ENCODE peak calls at places on chromosomes 4 and X, in nine cellular contexts. T is mesendoderm; S is MCF 10A; V is KBM-7; K is NCI-H774; Q is iris pigment epithelial cell; U is bronchial epithelial cell; Y is progenitor cell of endocrine pancreas; O is stimulated activated CD4-positive, alpha-beta T cell treated with anti-CD3 and anti-CD28 coated beads, Interleukin-15, amount 100 ng/mL, for 1 hour. D is an unnamed sample.

GRCh38 chr4:153542835-153543234 is 76.7 kb downstream of the TMEM131L start:
- DNase-seq in T (no peak), S (no peak), V (no peak), K (no peak), Q (no peak), U (no peak), Y (no peak), O (no peak), D (peak)

GRCh38 chrX:17584248-17584681 is 153.0 kb upstream of the SCML1 start:
- DNase-seq in T (peak), S (no peak), V (no peak), K (no peak), Q (peak), U (peak), Y (no peak), O (no peak), D (peak)

GRCh38 chr4:44425614-44426208 is 22.9 kb downstream of the KCTD8 start:
- DNase-seq in T (peak), S (peak), V (peak), K (no peak), Q (peak), U (peak), Y (no peak), O (no peak), D (peak)

GRCh38 chr4:183012862-183013855 is 85.9 kb upstream of the WWC2 start:
- DNase-seq in T (peak), S (no peak), V (no peak), K (no peak), Q (no peak), U (no peak), Y (no peak), O (no peak), D (no peak)

GRCh38 chrX:24027985-24028384 is 999 bp upstream of the KLHL15 start:
- DNase-seq in T (peak), S (no peak), V (no peak), K (no peak), Q (no peak), U (no peak), Y (no peak), O (no peak), D (no peak)

GRCh38 chr4:8746523-8747466 is 124.8 kb downstream of the HMX1 start:
- DNase-seq in T (no peak), S (no peak), V (no peak), K (no peak), Q (no peak), U (no peak), Y (no peak), O (no peak), D (no peak)

GRCh38 chrX:21493226-21493850 is 119.1 kb downstream of the CNKSR2 start:
- DNase-seq in T (no peak), S (no peak), V (no peak), K (no peak), Q (peak), U (no peak), Y (no peak), O (no peak), D (peak)

GRCh38 chr4:7155611-7156071 is 36.7 kb upstream of the SORCS2 start:
- DNase-seq in T (no peak), S (peak), V (no peak), K (no peak), Q (peak), U (no peak), Y (no peak), O (no peak), D (no peak)

GRCh38 chrX:134423606-134424005 is 36.4 kb upstream of the HPRT1 start:
- DNase-seq in T (no peak), S (peak), V (peak), K (no peak), Q (peak), U (peak), Y (no peak), O (no peak), D (peak)

GRCh38 chr4:53161475-53162423 is 204.1 kb downstream of the SCFD2 start:
- DNase-seq in T (no peak), S (no peak), V (no peak), K (no peak), Q (peak), U (no peak), Y (no peak), O (no peak), D (no peak)

GRCh38 chr4:11228575-11228974 is 200.1 kb downstream of the HS3ST1 start:
- DNase-seq in T (no peak), S (peak), V (no peak), K (peak), Q (no peak), U (peak), Y (no peak), O (no peak), D (peak)

GRCh38 chr4:138410266-138410665 is 168.1 kb upstream of the SLC7A11 start:
- DNase-seq in T (no peak), S (no peak), V (no peak), K (no peak), Q (no peak), U (no peak), Y (no peak), O (no peak), D (peak)

GRCh38 chrX:85303544-85303943 is 59.8 kb downstream of the ZNF711 start:
- DNase-seq in T (no peak), S (no peak), V (no peak), K (no peak), Q (no peak), U (no peak), Y (no peak), O (no peak), D (no peak)

GRCh38 chr4:56910172-56910967 is 2.7 kb downstream of the REST start:
- DNase-seq in T (peak), S (no peak), V (peak), K (no peak), Q (no peak), U (no peak), Y (no peak), O (no peak), D (no peak)

GRCh38 chr4:71110499-71110898 is 117.0 kb downstream of the DCK start:
- DNase-seq in T (no peak), S (no peak), V (no peak), K (peak), Q (no peak), U (no peak), Y (no peak), O (no peak), D (no peak)

GRCh38 chr4:128349921-128350320 is 62.3 kb upstream of the PGRMC2 start:
- DNase-seq in T (no peak), S (peak), V (no peak), K (no peak), Q (peak), U (no peak), Y (no peak), O (no peak), D (peak)

GRCh38 chrX:10071451-10072163 is 85.2 kb upstream of the CLCN4 start:
- DNase-seq in T (no peak), S (no peak), V (no peak), K (peak), Q (no peak), U (no peak), Y (no peak), O (no peak), D (peak)

GRCh38 chr4:54367059-54367458 is 138.0 kb downstream of the PDGFRA start:
- DNase-seq in T (no peak), S (no peak), V (no peak), K (no peak), Q (no peak), U (no peak), Y (no peak), O (no peak), D (no peak)

GRCh38 chr4:107579099-107579498 is 140.9 kb downstream of the PAPSS1 start:
- DNase-seq in T (no peak), S (no peak), V (no peak), K (no peak), Q (no peak), U (no peak), Y (no peak), O (no peak), D (peak)

GRCh38 chr4:74598611-74599325 is 153.8 kb downstream of the AREG start:
- DNase-seq in T (no peak), S (peak), V (no peak), K (no peak), Q (peak), U (no peak), Y (no peak), O (no peak), D (no peak)

GRCh38 chrX:119015407-119016242 is 41.2 kb downstream of the LONRF3 start:
- DNase-seq in T (peak), S (peak), V (peak), K (no peak), Q (peak), U (peak), Y (no peak), O (no peak), D (peak)

GRCh38 chr4:35970366-35970960 is 273.9 kb downstream of the ARAP2 start:
- DNase-seq in T (no peak), S (no peak), V (no peak), K (no peak), Q (no peak), U (no peak), Y (no peak), O (no peak), D (no peak)

GRCh38 chr4:68021185-68021584 is 57.9 kb upstream of the TMPRSS11A start:
- DNase-seq in T (no peak), S (peak), V (no peak), K (no peak), Q (peak), U (peak), Y (no peak), O (no peak), D (no peak)

GRCh38 chr4:187276786-187277408 is 553.2 kb upstream of the FAT1 start:
- DNase-seq in T (no peak), S (no peak), V (no peak), K (no peak), Q (peak), U (peak), Y (no peak), O (no peak), D (no peak)

GRCh38 chr4:87391783-87392054 is 731 bp upstream of the HSD17B11 start:
- DNase-seq in T (no peak), S (no peak), V (no peak), K (no peak), Q (peak), U (no peak), Y (no peak), O (no peak), D (no peak)

GRCh38 chr4:69025191-69025998 is 70.9 kb upstream of the UGT2B7 start:
- DNase-seq in T (peak), S (peak), V (peak), K (no peak), Q (peak), U (no peak), Y (peak), O (no peak), D (peak)

GRCh38 chrX:38038501-38038900 is 32.1 kb downstream of the SYTL5 start:
- DNase-seq in T (no peak), S (no peak), V (no peak), K (no peak), Q (no peak), U (no peak), Y (no peak), O (no peak), D (no peak)

GRCh38 chr4:24160358-24160757 is 270.5 kb upstream of the PPARGC1A start:
- DNase-seq in T (peak), S (peak), V (no peak), K (no peak), Q (no peak), U (peak), Y (no peak), O (no peak), D (no peak)

GRCh38 chrX:16140448-16140847 is 17.1 kb downstream of the GRPR start:
- DNase-seq in T (no peak), S (no peak), V (no peak), K (no peak), Q (no peak), U (no peak), Y (no peak), O (no peak), D (no peak)

GRCh38 chr4:108117473-108118182 is 51.1 kb downstream of the LEF1 start:
- DNase-seq in T (peak), S (peak), V (no peak), K (no peak), Q (peak), U (no peak), Y (no peak), O (no peak), D (peak)